ENCODE peak calls at places on chromosomes 5 and 9, in six cellular contexts. R is esophagus muscularis mucosa, F is GM12864, M is astrocyte of the spinal cord, T is cardiac muscle cell, H is fibroblast of lung. J is an unnamed sample.

GRCh38 chr5:38393636-38394035 is 135.3 kb downstream of the EGFLAM start:
- DNase-seq in T (no peak), H (no peak), R (no peak), F (no peak), M (no peak), J (no peak)

GRCh38 chr9:129490583-129491485 is 130.1 kb downstream of the C9orf50 start:
- DNase-seq in M (no peak), F (no peak), T (no peak), R (no peak), H (no peak), J (no peak)

GRCh38 chr5:68418230-68418629 is 202.7 kb downstream of the PIK3R1 start:
- DNase-seq in M (no peak), H (peak), T (no peak), R (no peak), F (no peak), J (no peak)

GRCh38 chr9:130181645-130182044 is 9.4 kb downstream of the NCS1 start:
- DNase-seq in M (no peak), T (no peak), F (no peak), R (no peak), H (no peak), J (no peak)

GRCh38 chr9:133991211-133991921 is 758 bp downstream of the VAV2 start:
- DNase-seq in M (no peak), T (peak), H (no peak), F (no peak), R (no peak), J (no peak)

GRCh38 chr9:74551266-74551665 is 54.1 kb downstream of the RORB start:
- DNase-seq in R (no peak), F (no peak), H (no peak), M (no peak), T (no peak), J (no peak)

GRCh38 chr9:88831783-88832407 is 159.4 kb upstream of the S1PR3 start:
- DNase-seq in H (no peak), F (no peak), M (no peak), T (no peak), R (no peak), J (no peak)

GRCh38 chr5:108541816-108542215 is 159.9 kb upstream of the FBXL17 start:
- DNase-seq in M (no peak), F (peak), H (no peak), T (no peak), R (no peak), J (no peak)

GRCh38 chr9:109101810-109102209 is 17.9 kb downstream of the TMEM245 start:
- DNase-seq in T (peak), M (peak), F (no peak), R (no peak), H (peak), J (peak)

GRCh38 chr5:1207555-1207954 is 6.2 kb downstream of the SLC6A19 start:
- DNase-seq in H (no peak), R (no peak), M (no peak), T (no peak), F (no peak), J (no peak)

GRCh38 chr5:138440226-138441073 is 1.6 kb downstream of the REEP2 start:
- DNase-seq in R (no peak), M (no peak), F (no peak), H (no peak), T (no peak), J (no peak)

GRCh38 chr9:87455407-87455806 is 42.3 kb upstream of the DAPK1 start:
- DNase-seq in T (no peak), F (no peak), R (no peak), M (no peak), H (no peak), J (no peak)

GRCh38 chr5:17295671-17296070 is 78.2 kb downstream of the BASP1 start:
- DNase-seq in F (no peak), T (no peak), R (no peak), H (no peak), M (no peak), J (no peak)

GRCh38 chr5:64457846-64458245 is 48.0 kb upstream of the RGS7BP start:
- DNase-seq in R (no peak), M (no peak), F (no peak), T (no peak), H (no peak), J (no peak)

GRCh38 chr9:16337322-16338029 is 533.0 kb downstream of the BNC2 start:
- DNase-seq in H (peak), T (peak), M (peak), F (no peak), R (no peak), J (no peak)

GRCh38 chr5:143878430-143878829 is 66.5 kb downstream of the HMHB1 start:
- DNase-seq in H (no peak), F (no peak), T (no peak), R (no peak), M (no peak), J (no peak)

DNA sequence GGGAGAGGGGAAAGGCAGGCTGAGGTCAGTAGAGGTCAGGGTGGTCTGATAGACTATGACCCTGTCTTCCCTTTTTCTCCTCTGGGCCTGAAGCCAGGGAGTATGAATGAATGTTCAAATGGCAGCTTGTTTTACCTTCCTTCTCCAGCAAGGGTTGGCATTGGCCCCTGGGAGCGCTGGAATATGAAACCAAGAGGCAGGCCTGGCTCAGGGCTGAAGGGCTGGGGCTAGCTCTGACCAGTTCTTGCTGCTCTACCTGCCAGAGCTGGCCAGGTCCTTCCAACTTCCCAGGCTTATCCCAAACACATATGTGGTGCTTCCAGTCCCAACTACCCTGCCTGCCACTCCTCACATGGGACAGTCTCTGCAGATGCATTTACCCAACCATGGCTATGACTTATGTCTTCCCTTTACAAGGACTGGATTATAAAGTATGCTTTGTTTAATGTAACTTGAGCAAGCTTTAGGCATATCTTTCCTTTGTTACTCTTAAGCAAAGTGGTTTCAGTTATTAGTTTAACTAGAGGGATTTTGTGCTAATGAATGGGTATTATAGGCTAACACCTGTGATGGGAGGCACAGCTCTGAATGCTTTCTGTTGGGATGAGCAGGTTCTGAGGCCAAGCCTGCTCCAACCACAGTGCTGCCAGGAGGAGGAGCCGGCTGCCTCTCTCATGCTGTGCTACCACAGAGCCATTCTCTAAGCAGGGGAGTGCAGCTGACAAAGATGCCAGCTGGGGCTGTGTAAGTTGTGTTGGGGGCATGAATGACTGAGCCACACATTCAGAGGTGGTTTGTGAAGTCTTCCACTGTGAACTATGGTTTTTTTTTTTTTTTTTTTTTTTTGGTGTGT is 6.1 kb downstream of the CCNI2 start:
- DNase-seq in T (no peak), R (no peak), F (no peak), M (no peak), H (no peak), J (peak)
- TF ChIP-seq CTCF in T (no peak), R (no peak), F (no peak), M (peak), H (peak), J (no peak)

DNA sequence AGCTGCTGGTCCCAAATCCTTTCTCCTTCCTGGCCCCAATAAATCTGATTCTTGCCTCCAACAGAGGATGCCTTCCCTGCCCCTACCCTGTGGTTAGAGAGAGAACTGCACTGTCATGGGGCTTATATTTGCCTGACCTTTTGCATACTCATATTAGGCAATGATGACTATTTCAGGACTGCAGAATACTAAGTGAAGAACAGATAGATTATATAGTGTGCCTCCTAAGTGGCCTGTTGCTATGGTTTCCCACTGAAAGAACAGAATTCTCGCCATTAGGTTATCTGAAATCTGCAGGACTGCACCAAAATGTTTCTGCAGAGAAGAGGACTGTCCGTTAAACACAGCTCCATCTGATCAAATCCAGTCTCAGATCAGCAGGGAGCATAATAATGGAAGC is 87.3 kb upstream of the CCNG1 start:
- DNase-seq in R (no peak), F (no peak), T (peak), H (peak), M (no peak), J (no peak)
- TF ChIP-seq CTCF in R (no peak), F (peak), T (peak), H (peak), M (no peak), J (no peak)

DNA sequence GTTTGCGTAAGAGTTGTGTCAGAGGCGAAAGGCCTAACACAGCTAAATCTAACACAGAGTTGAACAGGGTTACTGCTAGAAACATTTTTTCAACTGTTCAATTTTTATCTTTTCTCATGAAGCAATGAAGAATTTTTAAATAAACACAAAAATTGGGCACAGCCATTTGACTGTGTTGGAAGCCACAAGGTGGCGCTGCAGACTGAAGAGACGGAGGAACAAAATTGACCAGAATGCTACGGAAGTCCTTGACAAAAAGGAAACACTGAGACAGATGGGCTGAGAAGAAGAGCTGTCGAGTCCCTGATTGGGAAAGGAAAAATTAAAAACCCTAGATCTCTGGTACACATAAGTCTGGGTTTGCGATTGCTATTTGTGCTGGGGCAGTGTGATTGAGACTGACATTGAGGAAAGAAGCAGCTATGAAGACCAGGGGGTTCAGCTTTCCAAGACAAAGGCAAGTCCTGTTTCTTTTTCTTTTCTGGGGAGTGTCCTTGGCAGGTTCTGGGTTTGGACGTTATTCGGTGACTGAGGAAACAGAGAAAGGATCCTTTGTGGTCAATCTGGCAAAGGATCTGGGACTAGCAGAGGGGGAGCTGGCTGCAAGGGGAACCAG is at the start of gene PCDHB9:
- DNase-seq in T (peak), H (peak), M (no peak), R (no peak), F (no peak), J (peak)
- TF ChIP-seq CTCF in T (peak), H (peak), M (no peak), R (peak), F (peak), J (peak)

GRCh38 chr9:98806394-98807069 is 938 bp upstream of the GALNT12 start:
- DNase-seq in F (no peak), H (peak), M (no peak), R (no peak), T (no peak), J (no peak)
- TF ChIP-seq CTCF in F (peak), H (peak), M (peak), R (peak), T (no peak), J (no peak)

GRCh38 chr9:326667-327066 is 112.0 kb downstream of the DOCK8 start:
- DNase-seq in H (no peak), R (no peak), F (no peak), M (no peak), T (no peak), J (no peak)
- TF ChIP-seq CTCF in H (no peak), R (no peak), F (no peak), M (no peak), T (no peak), J (no peak)

DNA sequence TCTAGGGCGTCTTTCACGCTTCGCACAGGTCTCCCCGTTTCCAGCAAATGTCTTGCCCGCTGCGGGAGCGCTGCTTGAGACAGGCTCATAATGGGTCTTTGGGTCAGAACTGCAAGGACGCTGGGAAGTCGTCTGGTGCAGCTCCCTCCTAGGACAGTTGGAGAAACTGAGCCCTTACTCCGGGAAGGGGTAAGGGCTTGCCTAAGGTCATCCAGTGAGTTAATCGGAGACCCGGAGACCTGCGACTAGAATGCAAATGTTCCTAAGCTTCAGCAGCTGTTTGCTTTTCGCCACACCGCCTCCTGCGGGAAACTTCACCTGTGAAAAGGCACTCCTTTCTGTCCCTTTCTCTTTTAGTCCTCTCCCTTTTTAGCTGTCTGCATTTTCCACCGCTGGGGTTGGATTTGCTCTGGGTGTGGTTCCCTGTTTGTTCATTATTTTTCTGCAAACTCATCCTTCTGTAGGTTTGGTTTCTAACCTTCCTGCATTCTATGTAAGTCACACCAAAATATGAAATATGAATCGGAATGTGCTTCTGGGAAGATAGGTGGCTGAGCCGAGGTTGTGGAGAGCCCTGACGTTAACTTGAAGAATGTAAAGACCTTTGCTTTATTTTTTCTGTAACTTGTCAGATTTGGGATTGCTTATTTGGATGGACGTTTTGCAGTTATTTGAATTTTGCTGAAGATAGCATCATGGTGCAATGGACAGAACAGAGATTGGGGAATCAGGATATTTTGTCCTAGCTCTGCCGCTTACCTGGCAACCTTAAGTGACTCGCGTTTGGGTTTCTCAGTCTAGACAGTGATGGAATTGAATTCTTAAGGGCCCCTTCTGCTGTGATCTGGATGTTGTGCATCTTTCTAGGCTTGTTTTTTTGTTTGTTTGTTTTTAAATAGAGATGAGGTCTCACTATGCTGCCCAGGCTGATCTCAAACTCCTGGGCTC is 909 bp downstream of the SLC36A1 start:
- DNase-seq in H (peak), T (peak), F (no peak), M (no peak), R (no peak), J (peak)
- TF ChIP-seq CTCF in H (peak), T (peak), F (peak), M (peak), R (no peak), J (no peak)